ENCODE peak calls at places on chromosomes 6 and 20, in four cellular contexts. L, G, E and X are unnamed samples.

GRCh38 chr20:33687370-33687915 is 1.3 kb upstream of the E2F1 start:
- DNase-seq in G (no peak), L (no peak), E (no peak), X (no peak)

GRCh38 chr6:104409913-104410312 is 449.8 kb downstream of the HACE1 start:
- DNase-seq in L (no peak), E (no peak), G (no peak), X (no peak)

GRCh38 chr6:74087898-74088297 is 391.9 kb downstream of the CD109 start:
- DNase-seq in L (no peak), G (no peak), E (no peak), X (peak; percentile 77)

GRCh38 chr6:135182993-135183531 is 2.0 kb downstream of the MYB start:
- DNase-seq in E (no peak), L (no peak), G (peak; percentile 76), X (no peak)

GRCh38 chr6:53014034-53014433 is 18.9 kb upstream of the GSTA4 start:
- DNase-seq in G (no peak), E (no peak), L (no peak), X (peak; percentile 76)

GRCh38 chr6:1575213-1576041 is 34.3 kb upstream of the FOXC1 start:
- DNase-seq in L (no peak), G (no peak), E (peak; percentile 23), X (peak; percentile 49)

GRCh38 chr6:51339728-51340127 is 521.1 kb downstream of the TFAP2B start:
- DNase-seq in E (no peak), L (no peak), G (no peak), X (no peak)

GRCh38 chr20:3632311-3633004 is 30.7 kb downstream of the GFRA4 start:
- DNase-seq in G (no peak), L (no peak), E (peak; percentile 43), X (no peak)

GRCh38 chr6:12010635-12011275 is 1.4 kb upstream of the HIVEP1 start:
- DNase-seq in L (peak; percentile 33), G (peak; percentile 55), E (no peak), X (no peak)

GRCh38 chr6:150634641-150635292 is 35.1 kb downstream of the PLEKHG1 start:
- DNase-seq in G (no peak), L (no peak), E (no peak), X (no peak)

GRCh38 chr6:161257778-161258457 is 15.9 kb downstream of the AGPAT4 start:
- DNase-seq in L (peak; percentile 31), E (no peak), G (no peak), X (peak; percentile 99)

GRCh38 chr6:153564803-153565202 is 433.7 kb upstream of the RGS17 start:
- DNase-seq in G (no peak), E (no peak), L (no peak), X (no peak)

GRCh38 chr6:15996030-15996429 is 132.9 kb upstream of the MYLIP start:
- DNase-seq in L (no peak), E (no peak), G (peak; percentile 60), X (no peak)

GRCh38 chr6:149897855-149898744 is at the start of gene RAET1E:
- DNase-seq in E (no peak), L (no peak), G (peak; percentile 59), X (no peak)

GRCh38 chr6:142952614-142953013 is 7.6 kb upstream of the HIVEP2 start:
- DNase-seq in G (no peak), E (no peak), L (no peak), X (no peak)
- H3K9me3 ChIP-seq in G (no peaks in the 10 kb centered on the region), E (no peaks in the 10 kb centered on the region), L (no peaks in the 10 kb centered on the region), X (no peaks in the 10 kb centered on the region)

GRCh38 chr6:79305020-79305419 is 70.5 kb upstream of the HMGN3 start:
- DNase-seq in L (no peak), G (no peak), E (no peak), X (no peak)

GRCh38 chr6:79302341-79302740 is 67.9 kb upstream of the HMGN3 start:
- DNase-seq in E (no peak), L (no peak), G (no peak), X (no peak)

GRCh38 chr6:79313254-79313653 is 78.8 kb upstream of the HMGN3 start:
- DNase-seq in E (no peak), L (no peak), G (no peak), X (no peak)

GRCh38 chr6:79307321-79308036 is 73.0 kb upstream of the HMGN3 start:
- DNase-seq in L (no peak), E (peak; percentile 18), G (no peak), X (no peak)
- TF ChIP-seq BHLHE40 in L (no peak), E (no peak), G (no peak), X (no peak)

GRCh38 chr6:46792635-46793034 is 554 bp upstream of the MEP1A start:
- DNase-seq in G (no peak), E (no peak), L (no peak), X (no peak)

GRCh38 chr6:46789434-46790358 is 3.5 kb upstream of the MEP1A start:
- DNase-seq in G (no peak), E (peak; percentile 54), L (no peak), X (no peak)

GRCh38 chr6:46790359-46790874 is 2.8 kb upstream of the MEP1A start:
- DNase-seq in G (no peak), E (no peak), L (no peak), X (no peak)

GRCh38 chr6:46794068-46794467 is 879 bp downstream of the MEP1A start:
- DNase-seq in E (no peak), G (no peak), L (no peak), X (no peak)

GRCh38 chr6:46793138-46793537 is at the start of gene MEP1A:
- DNase-seq in G (no peak), L (no peak), E (peak; percentile 42), X (no peak)
- TF ChIP-seq MAZ in G (no peak), L (no peak), E (no peak), X (no peak)

DNA sequence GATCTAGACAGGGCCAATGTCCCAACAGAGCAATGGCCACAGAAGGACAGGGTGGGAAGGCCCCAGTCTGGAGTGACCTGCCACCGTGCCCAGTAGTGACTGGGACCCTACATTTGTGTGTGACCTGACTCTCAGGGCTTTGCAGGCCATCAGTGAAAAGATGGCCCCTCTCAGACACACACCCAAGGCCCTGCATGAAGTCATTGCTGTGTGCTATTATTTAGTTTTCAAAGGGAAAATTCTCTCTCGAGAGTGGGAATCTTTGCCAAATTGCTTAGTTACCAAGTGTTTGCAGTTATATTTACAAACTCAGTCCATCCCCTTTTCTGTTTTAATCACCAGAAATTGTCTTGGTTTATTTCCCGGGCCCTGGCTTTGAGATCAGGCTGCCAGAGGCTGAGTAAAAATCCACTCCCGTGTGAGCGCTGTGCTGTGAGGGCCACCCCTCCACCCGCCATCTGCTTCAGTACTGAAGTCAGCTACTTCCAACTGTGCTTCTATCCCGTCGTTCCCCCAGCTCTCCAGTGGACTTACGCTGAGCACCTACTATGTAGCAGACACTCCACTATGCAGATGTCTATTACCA is 163.1 kb downstream of the SOD2 start:
- DNase-seq in G (no peak), L (no peak), E (no peak), X (no peak)
- H3K9me3 ChIP-seq in G (no peaks in the 10 kb centered on the region), L (no peaks in the 10 kb centered on the region), E (no peaks in the 10 kb centered on the region), X (no peaks in the 10 kb centered on the region)

GRCh38 chr6:13493147-13493546 is 5.7 kb upstream of the GFOD1 start:
- DNase-seq in E (no peak), L (no peak), G (no peak), X (no peak)

GRCh38 chr6:13495818-13496217 is 8.4 kb upstream of the GFOD1 start:
- DNase-seq in E (no peak), L (no peak), G (no peak), X (no peak)

GRCh38 chr6:13494137-13494536 is 6.7 kb upstream of the GFOD1 start:
- DNase-seq in G (no peak), L (no peak), E (no peak), X (no peak)

GRCh38 chr6:13495112-13495765 is 7.8 kb upstream of the GFOD1 start:
- DNase-seq in L (no peak), E (no peak), G (no peak), X (no peak)

GRCh38 chr6:13496508-13497180 is 9.2 kb upstream of the GFOD1 start:
- DNase-seq in G (no peak), E (no peak), L (no peak), X (no peak)
- TF ChIP-seq BHLHE40 in G (no peak), E (no peak), L (no peak), X (no peak)

DNA sequence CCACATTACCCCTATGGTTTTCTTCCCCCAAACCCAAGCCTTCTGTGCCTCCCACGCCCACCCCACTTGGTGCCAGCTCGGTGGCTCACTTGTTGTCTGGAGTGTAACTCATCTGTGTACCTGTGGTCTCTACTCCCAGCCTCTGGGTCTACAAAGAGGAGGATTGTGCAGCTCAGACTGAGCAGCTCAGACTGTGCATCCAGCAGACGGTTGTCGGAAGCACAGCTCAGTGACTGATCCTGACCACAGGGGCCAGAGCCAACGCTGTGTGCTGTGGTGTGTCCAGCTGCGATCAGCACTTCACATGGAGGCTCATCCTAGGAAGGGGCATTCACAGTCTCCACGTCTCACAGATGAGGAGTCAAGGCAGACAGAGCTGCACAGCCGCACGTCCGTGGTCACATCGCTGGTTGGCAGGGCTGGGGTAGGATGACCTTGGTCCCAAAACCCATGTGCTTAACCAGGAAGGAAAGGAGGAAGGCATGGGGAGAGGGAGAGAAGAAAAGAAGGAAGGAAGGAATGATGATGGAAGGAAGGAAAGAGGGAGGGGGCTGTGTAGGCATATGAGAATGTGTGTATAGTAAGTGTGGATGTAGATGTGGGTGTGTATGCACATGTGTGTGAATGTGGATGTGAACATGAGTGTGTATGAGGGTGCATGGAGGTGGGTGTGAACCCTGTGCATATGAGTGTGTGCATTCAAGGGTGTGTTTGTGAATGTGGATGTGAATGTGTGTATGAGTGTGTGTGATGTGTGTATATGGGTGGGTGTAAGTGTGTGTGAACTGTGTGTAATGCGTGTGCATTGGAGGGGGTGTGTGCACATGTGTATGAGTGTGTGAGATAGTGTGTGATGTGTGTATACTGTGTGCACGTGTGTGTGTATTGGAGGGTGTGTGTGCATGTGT is 28.2 kb upstream of the STX16 start:
- DNase-seq in E (no peak), G (no peak), L (no peak), X (peak; percentile 33)
- TF ChIP-seq MAZ in E (no peak), G (no peak), L (no peak), X (no peak)